ENCODE peak calls at places on chromosomes 13 and 19, in nine cellular contexts. P is aorta, W is uterus, X is neural progenitor cell, S is A673, M is tibial nerve, T is GM23248, F is A549, O is transverse colon. Q is an unnamed sample.

GRCh38 chr19:47186337-47187022 is 44.5 kb downstream of the BBC3 start:
- DNase-seq in P (no peak), W (no peak), X (no peak), S (no peak), M (no peak), T (no peak), F (no peak), O (peak; percentile 30), Q (no peak)

GRCh38 chr13:30752991-30753616 is 17.8 kb downstream of the ALOX5AP start:
- DNase-seq in P (no peak), W (no peak), X (no peak), S (no peak), M (no peak), T (no peak), F (no peak), O (no peak), Q (no peak)

GRCh38 chr13:44668707-44669106 is 92.6 kb upstream of the TSC22D1 start:
- DNase-seq in P (no peak), W (no peak), X (no peak), S (no peak), M (no peak), T (peak; percentile 63), F (no peak), O (no peak), Q (no peak)

GRCh38 chr19:3443840-3444694 is 36.3 kb downstream of the SMIM24 start:
- DNase-seq in P (peak; percentile 70), W (no peak), X (peak; percentile 91), S (no peak), M (no peak), T (peak; percentile 33), F (no peak), O (no peak), Q (peak; percentile 91)

GRCh38 chr13:67299072-67299635 is 69.0 kb upstream of the PCDH9 start:
- DNase-seq in P (no peak), W (no peak), X (no peak), S (no peak), M (no peak), T (peak; percentile 65), F (no peak), O (no peak), Q (no peak)

GRCh38 chr13:66805657-66806056 is 424.5 kb downstream of the PCDH9 start:
- DNase-seq in P (no peak), W (no peak), X (no peak), S (no peak), M (no peak), T (no peak), F (no peak), O (no peak), Q (no peak)

GRCh38 chr13:28680541-28680940 is 21.6 kb downstream of the POMP start:
- DNase-seq in P (no peak), W (no peak), X (no peak), S (no peak), M (no peak), T (no peak), F (no peak), O (no peak), Q (no peak)

GRCh38 chr13:36089130-36089529 is 42.1 kb downstream of the DCLK1 start:
- DNase-seq in P (no peak), W (peak; percentile 44), X (no peak), S (no peak), M (no peak), T (no peak), F (no peak), O (no peak), Q (no peak)

GRCh38 chr13:23743269-23743668 is 145.9 kb downstream of the MIPEP start:
- DNase-seq in P (no peak), W (no peak), X (no peak), S (no peak), M (no peak), T (no peak), F (no peak), O (no peak), Q (no peak)

GRCh38 chr13:44516771-44517170 is 59.4 kb downstream of the TSC22D1 start:
- DNase-seq in P (no peak), W (no peak), X (peak; percentile 47), S (no peak), M (no peak), T (no peak), F (no peak), O (no peak), Q (peak; percentile 64)

GRCh38 chr19:6105444-6105843 is 4.9 kb downstream of the RFX2 start:
- DNase-seq in P (no peak), W (no peak), X (no peak), S (no peak), M (no peak), T (no peak), F (no peak), O (no peak), Q (no peak)

GRCh38 chr13:112729408-112729807 is 39.6 kb downstream of the ATP11A start:
- DNase-seq in P (no peak), W (no peak), X (no peak), S (no peak), M (no peak), T (no peak), F (no peak), O (no peak), Q (peak; percentile 44)

GRCh38 chr19:51701468-51702100 is 8.5 kb downstream of the SPACA6 start:
- DNase-seq in P (no peak), W (no peak), X (no peak), S (no peak), M (no peak), T (no peak), F (no peak), O (no peak), Q (no peak)

GRCh38 chr19:5035105-5035761 is 66.3 kb downstream of the KDM4B start:
- DNase-seq in P (no peak), W (no peak), X (no peak), S (no peak), M (no peak), T (no peak), F (no peak), O (no peak), Q (no peak)

GRCh38 chr19:5030136-5030820 is 61.4 kb downstream of the KDM4B start:
- DNase-seq in P (no peak), W (no peak), X (no peak), S (no peak), M (no peak), T (no peak), F (no peak), O (no peak), Q (no peak)

GRCh38 chr19:5030822-5031221 is 61.9 kb downstream of the KDM4B start:
- DNase-seq in P (no peak), W (no peak), X (no peak), S (no peak), M (no peak), T (no peak), F (no peak), O (no peak), Q (no peak)

GRCh38 chr19:5031231-5032100 is 62.6 kb downstream of the KDM4B start:
- DNase-seq in P (peak; percentile 86), W (peak; percentile 89), X (peak; percentile 92), S (peak; percentile 88), M (peak; percentile 79), T (peak; percentile 83), F (peak; percentile 81), O (peak; percentile 86), Q (peak; percentile 98)

DNA sequence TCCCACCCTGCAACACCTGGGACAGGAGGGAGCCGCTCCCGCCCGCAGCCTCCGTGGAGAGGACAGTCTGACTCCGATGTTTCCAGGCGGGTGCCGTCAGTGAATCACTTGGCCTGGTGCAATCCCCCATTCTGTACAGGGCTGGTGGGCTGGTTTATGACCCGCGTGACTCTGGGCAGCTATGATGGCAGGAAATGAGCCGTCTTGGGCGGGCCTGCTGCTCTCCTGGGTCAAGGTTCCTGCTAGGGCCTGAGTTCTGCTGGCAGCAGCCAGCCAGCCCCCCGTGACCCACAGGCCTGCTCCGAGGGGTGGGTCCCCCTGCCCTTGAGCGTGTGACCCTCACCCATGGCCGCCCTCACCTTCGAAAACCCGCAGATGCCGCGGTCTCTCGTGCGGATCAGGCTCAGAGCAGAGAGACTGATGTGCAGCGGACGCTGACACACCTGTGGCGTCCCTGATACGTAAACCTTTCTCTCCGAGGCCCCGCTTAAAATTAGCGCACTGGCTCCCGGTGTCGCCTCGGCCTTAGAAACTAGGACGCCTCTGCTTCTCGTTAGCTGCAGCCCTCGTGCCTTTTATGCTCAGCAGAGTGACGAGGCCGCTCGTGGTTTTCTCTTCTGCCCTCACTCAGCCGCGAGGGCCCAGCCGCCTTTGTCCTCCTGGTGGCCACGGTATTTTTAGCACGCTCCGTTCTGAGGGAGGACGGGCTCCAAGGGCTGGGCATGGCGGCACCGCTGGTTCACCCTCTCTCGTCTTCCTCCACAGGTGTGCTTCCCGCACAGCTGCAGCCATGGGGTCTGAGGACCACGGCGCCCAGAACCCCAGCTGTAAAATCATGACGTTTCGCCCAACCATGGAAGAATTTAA is 63.4 kb downstream of the KDM4B start:
- DNase-seq in P (no peak), W (no peak), X (peak; percentile 29), S (no peak), M (no peak), T (peak; percentile 61), F (no peak), O (no peak), Q (no peak)
- H3K4me1 ChIP-seq in P (no peaks in the 10 kb centered on the region), W (no peaks in the 10 kb centered on the region), X (peaks cover 6% of the 10 kb centered on the region), S (peaks cover 34% of the 10 kb centered on the region), M (no peaks in the 10 kb centered on the region), T (peaks cover 19% of the 10 kb centered on the region), F (peaks cover 5% of the 10 kb centered on the region), O (peaks cover 26% of the 10 kb centered on the region), Q (no peaks in the 10 kb centered on the region)

GRCh38 chr19:24060687-24061356 is 26.2 kb upstream of the ZNF254 start:
- DNase-seq in P (no peak), W (no peak), X (no peak), S (no peak), M (no peak), T (peak; percentile 66), F (no peak), O (no peak), Q (no peak)
- H3K4me1 ChIP-seq in P (no peaks in the 10 kb centered on the region), W (no peaks in the 10 kb centered on the region), X (no peaks in the 10 kb centered on the region), S (no peaks in the 10 kb centered on the region), M (no peaks in the 10 kb centered on the region), T (no peaks in the 10 kb centered on the region), F (no peaks in the 10 kb centered on the region), O (no peaks in the 10 kb centered on the region), Q (no peaks in the 10 kb centered on the region)

GRCh38 chr19:18477042-18477760 is 39.3 kb upstream of the ISYNA1 start:
- DNase-seq in P (peak; percentile 62), W (no peak), X (no peak), S (peak; percentile 50), M (no peak), T (peak; percentile 57), F (no peak), O (no peak), Q (no peak)
- H3K4me1 ChIP-seq in P (no peaks in the 10 kb centered on the region), W (no peaks in the 10 kb centered on the region), X (no peaks in the 10 kb centered on the region), S (peaks cover 32% of the 10 kb centered on the region), M (no peaks in the 10 kb centered on the region), T (peaks cover 40% of the 10 kb centered on the region), F (peaks cover 21% of the 10 kb centered on the region), O (peaks cover 62% of the 10 kb centered on the region), Q (no peaks in the 10 kb centered on the region)

DNA sequence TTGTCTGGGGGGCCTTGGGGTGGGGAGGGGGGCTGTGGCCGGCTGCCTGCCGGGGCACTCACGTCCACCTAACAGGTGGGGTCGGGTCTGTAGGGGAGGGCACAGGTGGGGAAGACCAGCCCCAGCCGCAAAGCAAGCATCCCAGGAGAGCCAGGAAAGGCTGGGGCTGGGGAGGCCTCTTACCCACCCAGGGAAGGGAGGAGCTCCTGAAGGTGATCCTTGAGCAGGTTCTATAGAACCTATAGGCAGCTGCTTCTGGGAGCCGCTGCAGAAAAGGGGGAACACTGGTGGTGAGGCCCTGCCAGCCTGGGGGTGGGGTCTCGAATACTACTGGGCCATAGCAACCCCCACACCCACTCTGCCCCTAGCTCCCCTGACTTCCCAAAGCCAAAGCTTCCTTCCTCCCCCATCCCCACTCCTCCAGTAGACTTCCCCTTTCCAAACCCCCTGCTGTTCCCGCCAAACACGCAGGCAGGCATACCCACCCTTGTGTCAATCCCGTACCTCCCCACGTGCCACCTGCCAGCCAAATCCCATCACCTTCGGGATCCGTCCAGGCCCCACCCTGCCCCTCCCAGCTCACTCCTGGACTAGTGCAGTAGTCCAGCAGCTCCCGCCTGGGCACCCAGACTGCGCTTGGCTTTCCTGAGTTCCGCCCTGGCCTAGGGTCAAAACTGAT is 5.6 kb downstream of the KLF16 start:
- DNase-seq in P (peak; percentile 61), W (no peak), X (no peak), S (no peak), M (no peak), T (no peak), F (no peak), O (peak; percentile 81), Q (no peak)
- H3K4me1 ChIP-seq in P (no peaks in the 10 kb centered on the region), W (no peaks in the 10 kb centered on the region), X (peaks cover 79% of the 10 kb centered on the region), S (peaks cover 81% of the 10 kb centered on the region), M (no peaks in the 10 kb centered on the region), T (peaks cover 39% of the 10 kb centered on the region), F (peaks cover 82% of the 10 kb centered on the region), O (peaks cover 95% of the 10 kb centered on the region), Q (peaks cover 28% of the 10 kb centered on the region)

Q was measured in endodermal cell.